ENCODE peak calls at places on chromosome 9, in four cellular contexts. I is Panc1, K is WERI-Rb-1, E is IMR-90. D is an unnamed sample.
A peak's percentile ranks its signal among the peaks of the same experiment; 100 is the strongest.

GRCh38 chr9:119283118-119283794 is 86.0 kb downstream of the BRINP1 start:
- DNase-seq in I (no peak), K (no peak), E (no peak), D (no peak)

GRCh38 chr9:117081641-117082317 is 333.1 kb downstream of the ASTN2 start:
- DNase-seq in K (no peak), E (no peak), I (no peak), D (no peak)

GRCh38 chr9:93635186-93636107 is 59.1 kb downstream of the PHF2 start:
- DNase-seq in I (no peak), E (no peak), K (no peak), D (no peak)

GRCh38 chr9:91033802-91034201 is 232.2 kb downstream of the SYK start:
- DNase-seq in E (no peak), K (peak; percentile 30), I (no peak), D (no peak)

GRCh38 chr9:99253772-99254431 is 31.8 kb downstream of the SEC61B start:
- DNase-seq in K (no peak), E (no peak), I (no peak), D (no peak)

GRCh38 chr9:33220681-33221567 is 19.0 kb upstream of the SPINK4 start:
- DNase-seq in K (no peak), I (no peak), E (no peak), D (no peak)

GRCh38 chr9:101693937-101694336 is 44.5 kb downstream of the GRIN3A start:
- DNase-seq in E (no peak), I (no peak), K (no peak), D (no peak)

GRCh38 chr9:34986541-34987047 is 3.0 kb upstream of the DNAJB5 start:
- DNase-seq in K (no peak), E (no peak), I (no peak), D (no peak)

GRCh38 chr9:134872482-134873231 is 8.0 kb upstream of the FCN2 start:
- DNase-seq in I (no peak), K (no peak), E (no peak), D (no peak)

GRCh38 chr9:2026181-2026580 is 11.0 kb downstream of the SMARCA2 start:
- DNase-seq in K (no peak), E (no peak), I (no peak), D (no peak)

GRCh38 chr9:81717747-81718077 is 28.4 kb upstream of the TLE1 start:
- DNase-seq in E (no peak), K (no peak), I (no peak), D (no peak)

GRCh38 chr9:74117731-74118130 is 379.4 kb upstream of the RORB start:
- DNase-seq in K (no peak), I (no peak), E (no peak), D (no peak)

GRCh38 chr9:127500399-127500798 is 49.1 kb downstream of the LRSAM1 start:
- DNase-seq in K (peak; percentile 76), E (no peak), I (no peak), D (no peak)

GRCh38 chr9:99192786-99193465 is 28.8 kb downstream of the ALG2 start:
- DNase-seq in E (peak; percentile 24), K (no peak), I (no peak), D (no peak)

DNA sequence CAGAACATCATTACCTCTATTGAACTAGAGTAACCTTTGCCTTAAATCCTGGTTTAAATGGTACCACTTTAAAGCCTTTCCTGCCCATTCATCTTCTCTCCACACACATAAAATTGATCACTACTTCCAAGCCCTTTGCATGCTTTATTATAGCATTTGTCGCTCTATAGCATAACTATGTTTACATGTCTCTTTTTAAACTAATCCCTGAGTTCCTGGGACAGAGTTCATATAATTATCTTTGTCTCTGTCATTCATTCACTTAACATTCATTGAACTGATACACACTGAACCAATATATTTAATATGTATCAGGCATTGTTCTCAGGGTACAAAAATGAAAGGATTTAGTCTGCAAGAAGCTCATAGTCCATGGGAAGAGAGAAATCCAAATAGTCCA is 37.3 kb downstream of the RECK start:
- DNase-seq in K (no peak), I (no peak), E (no peak), D (no peak)
- H3K27ac ChIP-seq in K (no peak overlapping the region), I (no peak overlapping the region), E (peak overlapping the region; percentile 52), D (no peak overlapping the region)

GRCh38 chr9:109968332-109968657 is 188.3 kb downstream of the PALM2AKAP2 start:
- DNase-seq in E (peak; percentile 29), I (no peak), K (no peak), D (no peak)
- H3K4me3 ChIP-seq in E (no peak overlapping the region), I (no peak overlapping the region), K (no peak overlapping the region), D (no peak overlapping the region)

DNA sequence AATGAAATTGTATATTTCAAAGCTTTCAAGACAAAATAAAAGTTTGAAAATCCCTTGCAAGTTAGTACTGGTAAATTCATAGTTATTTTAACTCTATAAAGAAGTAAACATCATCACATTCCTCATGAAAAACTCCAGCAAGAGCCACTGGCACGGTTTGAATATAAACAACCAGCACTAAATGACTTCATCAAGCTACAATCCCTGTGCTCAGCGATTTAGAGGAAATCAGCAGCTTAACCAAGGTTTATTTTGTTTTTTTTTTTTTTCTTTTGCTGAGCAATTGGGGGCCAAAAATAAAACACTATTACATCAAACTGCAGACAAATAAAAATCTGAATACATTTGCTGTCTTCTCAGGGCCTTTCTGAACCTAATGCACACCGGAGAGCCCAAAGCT is 106.1 kb upstream of the SLC24A2 start:
- DNase-seq in I (no peak), K (no peak), E (peak; percentile 43), D (no peak)
- H3K27ac ChIP-seq in I (no peak overlapping the region), K (no peak overlapping the region), E (no peak overlapping the region), D (no peak overlapping the region)

DNA sequence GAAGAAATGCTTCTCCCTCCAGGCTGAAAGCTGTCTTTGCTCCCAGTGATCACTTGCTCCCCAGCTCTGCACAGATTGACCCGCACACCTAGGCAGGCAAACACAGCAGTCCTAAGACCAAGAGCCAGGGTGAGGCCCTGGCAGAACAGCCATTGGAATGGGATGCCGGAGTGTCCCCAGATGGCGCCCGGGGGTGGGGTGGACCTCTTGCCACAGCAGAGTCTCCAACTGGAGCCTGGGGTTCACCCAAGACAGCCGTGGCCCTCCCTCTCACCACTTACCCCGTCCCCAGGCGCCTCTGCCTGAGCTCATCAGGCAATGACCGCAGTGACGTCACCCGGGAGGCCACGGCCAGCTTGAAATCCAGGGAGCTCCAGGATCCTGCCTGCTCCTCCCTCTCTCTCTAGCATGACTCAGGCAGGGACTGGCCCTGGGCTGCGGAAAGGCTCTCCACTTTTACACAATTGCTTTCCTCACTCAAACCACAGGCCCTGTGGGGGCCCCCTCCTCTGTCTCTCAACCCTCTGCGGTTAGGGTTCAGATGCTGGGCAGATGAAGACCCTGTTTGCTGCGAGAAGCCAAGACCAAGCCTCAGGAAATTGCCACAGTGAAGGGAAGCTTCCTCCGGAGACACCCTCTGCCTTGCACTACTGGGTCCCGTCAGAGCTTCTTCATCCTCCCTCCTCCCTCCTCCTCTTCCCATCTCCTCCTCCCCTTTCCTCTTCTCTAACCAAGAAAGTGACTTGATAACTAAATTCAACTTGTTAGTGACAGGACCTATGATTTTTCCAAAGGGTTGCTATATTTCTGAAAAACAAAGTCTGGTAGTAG is 24.3 kb upstream of the PTGES start:
- DNase-seq in I (no peak), E (peak; percentile 100), K (peak; percentile 96), D (no peak)
- H3K4me3 ChIP-seq in I (no peak overlapping the region), E (peak overlapping the region; percentile 1), K (peak overlapping the region; percentile 17), D (no peak overlapping the region)